ENCODE peak calls at places on chromosomes 6 and 20, in five cellular contexts. A, F, J, Z and G are unnamed samples.

GRCh38 chr6:44068607-44069296 is 58.5 kb downstream of the MRPL14 start:
- DNase-seq in A (no peak), F (no peak), Z (no peak), J (no peak), G (no peak)

GRCh38 chr6:170037541-170038250 is 253.2 kb downstream of the DLL1 start:
- DNase-seq in Z (peak; percentile 89), A (peak; percentile 16), J (peak; percentile 1), F (no peak), G (no peak)

GRCh38 chr6:142700676-142701185 is 244.2 kb downstream of the HIVEP2 start:
- DNase-seq in F (no peak), J (no peak), Z (no peak), A (peak; percentile 36), G (no peak)

GRCh38 chr6:170057961-170058877 is 232.7 kb downstream of the DLL1 start:
- DNase-seq in J (no peak), Z (no peak), A (no peak), F (no peak), G (no peak)

GRCh38 chr6:142771162-142771561 is 173.8 kb downstream of the HIVEP2 start:
- DNase-seq in J (no peak), F (no peak), A (no peak), Z (no peak), G (no peak)

GRCh38 chr20:33649201-33649631 is 12.9 kb upstream of the C20orf144 start:
- DNase-seq in A (peak; percentile 64), F (no peak), J (no peak), Z (no peak), G (no peak)

GRCh38 chr6:118896339-118897136 is 2.6 kb downstream of the ASF1A start:
- DNase-seq in Z (no peak), J (peak; percentile 69), F (no peak), A (peak; percentile 49), G (no peak)

GRCh38 chr6:46453221-46453620 is 38.0 kb downstream of the RCAN2 start:
- DNase-seq in F (no peak), J (peak; percentile 70), Z (no peak), A (peak; percentile 96), G (no peak)

GRCh38 chr20:33914871-33915270 is 78.8 kb upstream of the RALY start:
- DNase-seq in J (peak; percentile 94), A (no peak), F (no peak), Z (no peak), G (no peak)

GRCh38 chr6:12289655-12290489 is at the start of gene EDN1:
- DNase-seq in Z (no peak), A (peak; percentile 78), F (peak; percentile 66), J (peak; percentile 84), G (no peak)

GRCh38 chr20:9613871-9614270 is 99.5 kb downstream of the LAMP5 start:
- DNase-seq in A (no peak), J (peak; percentile 3), Z (no peak), F (no peak), G (no peak)

GRCh38 chr6:163999475-164000125 is 585.1 kb downstream of the QKI start:
- DNase-seq in J (no peak), A (no peak), F (no peak), Z (peak; percentile 22), G (no peak)

GRCh38 chr20:50121858-50122271 is 8.9 kb upstream of the UBE2V1 start:
- DNase-seq in Z (no peak), F (no peak), J (peak; percentile 55), A (peak; percentile 79), G (no peak)

GRCh38 chr6:103122766-103123601 is 1729.5 kb downstream of the GRIK2 start:
- DNase-seq in F (peak; percentile 76), A (peak; percentile 16), Z (no peak), J (peak; percentile 0), G (no peak)

GRCh38 chr20:35093245-35093884 is 758 bp upstream of the TRPC4AP start:
- DNase-seq in A (peak; percentile 71), J (peak; percentile 82), Z (peak; percentile 65), F (no peak), G (no peak)

GRCh38 chr20:48606117-48606840 is 221.5 kb downstream of the PREX1 start:
- DNase-seq in F (no peak), Z (no peak), J (no peak), A (no peak), G (no peak)

GRCh38 chr6:55882731-55883595 is 7.6 kb upstream of the BMP5 start:
- DNase-seq in A (peak; percentile 35), J (peak; percentile 84), Z (no peak), F (no peak), G (no peak)

GRCh38 chr6:55888917-55889316 is 13.5 kb upstream of the BMP5 start:
- DNase-seq in Z (no peak), A (no peak), F (no peak), J (no peak), G (no peak)

GRCh38 chr6:55886185-55886836 is 10.9 kb upstream of the BMP5 start:
- DNase-seq in J (peak; percentile 24), F (no peak), A (peak; percentile 7), Z (no peak), G (no peak)
- TF ChIP-seq CTCF in J (peak; percentile 57), F (peak; percentile 78), A (peak; percentile 33), Z (no peak), G (peak; percentile 55)

DNA sequence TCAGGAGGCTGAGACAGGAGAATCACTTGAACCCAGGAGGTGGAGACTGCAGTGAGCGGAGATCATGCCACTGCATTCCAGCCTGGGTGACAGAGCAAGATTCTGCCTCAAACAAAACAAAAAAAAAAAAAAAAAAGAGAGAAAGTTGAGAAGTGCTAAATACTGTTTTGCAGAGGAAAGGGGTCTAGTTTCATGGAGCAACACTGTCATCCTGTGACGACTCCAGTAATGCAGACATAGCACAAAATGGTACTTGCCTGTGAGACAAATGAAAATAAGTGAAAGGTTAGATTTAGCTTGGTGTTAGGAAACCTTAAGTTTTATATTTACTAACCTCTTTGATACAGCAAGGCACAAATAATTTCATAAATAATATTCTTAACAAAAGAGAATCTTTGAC is 29.7 kb downstream of the CEP162 start:
- DNase-seq in Z (no peak), F (no peak), A (no peak), J (no peak), G (no peak)
- TF ChIP-seq CTCF in Z (no peak), F (no peak), A (no peak), J (no peak), G (peak; percentile 26)

GRCh38 chr6:161368514-161368913 is 94.7 kb upstream of the AGPAT4 start:
- DNase-seq in J (no peak), Z (no peak), F (no peak), A (no peak), G (no peak)

GRCh38 chr6:161367472-161367871 is 93.6 kb upstream of the AGPAT4 start:
- DNase-seq in A (no peak), F (no peak), Z (no peak), J (no peak), G (no peak)

GRCh38 chr6:161366301-161366953 is 92.6 kb upstream of the AGPAT4 start:
- DNase-seq in F (no peak), Z (no peak), J (no peak), A (no peak), G (no peak)

GRCh38 chr6:161370882-161371281 is 97.0 kb upstream of the AGPAT4 start:
- DNase-seq in A (peak; percentile 77), J (peak; percentile 71), Z (no peak), F (peak; percentile 65), G (no peak)

GRCh38 chr6:161369339-161369738 is 95.5 kb upstream of the AGPAT4 start:
- DNase-seq in J (peak; percentile 81), A (peak; percentile 94), Z (no peak), F (no peak), G (no peak)
- TF ChIP-seq CTCF in J (no peak), A (peak; percentile 12), Z (no peak), F (no peak), G (no peak)

GRCh38 chr6:35727935-35728662 is 8.7 kb upstream of the ARMC12 start:
- DNase-seq in Z (peak; percentile 99), J (peak; percentile 94), A (peak; percentile 89), F (peak; percentile 44), G (no peak)
- TF ChIP-seq CTCF in Z (no peak), J (no peak), A (no peak), F (no peak), G (no peak)

GRCh38 chr20:19070681-19071441 is 141.6 kb upstream of the SLC24A3 start:
- DNase-seq in J (no peak), Z (no peak), A (no peak), F (no peak), G (no peak)

GRCh38 chr20:19073584-19074198 is 138.8 kb upstream of the SLC24A3 start:
- DNase-seq in A (no peak), J (no peak), F (peak; percentile 6), Z (peak; percentile 64), G (no peak)

GRCh38 chr20:19072988-19073387 is 139.5 kb upstream of the SLC24A3 start:
- DNase-seq in J (no peak), F (no peak), A (no peak), Z (no peak), G (no peak)

GRCh38 chr20:19071442-19071717 is 141.1 kb upstream of the SLC24A3 start:
- DNase-seq in F (no peak), J (no peak), A (no peak), Z (no peak), G (no peak)

GRCh38 chr20:19071902-19072498 is 140.4 kb upstream of the SLC24A3 start:
- DNase-seq in Z (no peak), J (no peak), F (no peak), A (no peak), G (no peak)
- TF ChIP-seq CTCF in Z (no peak), J (no peak), F (no peak), A (no peak), G (no peak)